ENCODE peak calls at places on chromosomes 1 and 21, in six cellular contexts. One of them, this sample, is unnamed.

GRCh38 chr1:67626495-67627235 is 58.3 kb upstream of the GADD45A start:
- DNase-seq in sigmoid colon: no peak
- DNase-seq in left lung: no peak
- DNase-seq in kidney: no peak
- DNase-seq in effector memory CD4-positive, alpha-beta T cell: no peak
- DNase-seq in PC-9: peak
- DNase-seq in this sample: no peak

GRCh38 chr21:31316488-31317169 is 27.4 kb downstream of the TIAM1 start:
- DNase-seq in left lung: no peak
- DNase-seq in effector memory CD4-positive, alpha-beta T cell: no peak
- DNase-seq in kidney: no peak
- DNase-seq in sigmoid colon: no peak
- DNase-seq in PC-9: peak
- DNase-seq in this sample: no peak

GRCh38 chr1:37234941-37235418 is 200.7 kb upstream of the GRIK3 start:
- DNase-seq in kidney: no peak
- DNase-seq in sigmoid colon: no peak
- DNase-seq in effector memory CD4-positive, alpha-beta T cell: no peak
- DNase-seq in PC-9: no peak
- DNase-seq in left lung: no peak
- DNase-seq in this sample: peak

GRCh38 chr1:7317888-7318287 is 453.2 kb upstream of the VAMP3 start:
- DNase-seq in sigmoid colon: no peak
- DNase-seq in kidney: no peak
- DNase-seq in PC-9: no peak
- DNase-seq in effector memory CD4-positive, alpha-beta T cell: no peak
- DNase-seq in left lung: no peak
- DNase-seq in this sample: no peak

GRCh38 chr1:214224605-214225354 is 56.2 kb upstream of the SMYD2 start:
- DNase-seq in sigmoid colon: no peak
- DNase-seq in PC-9: no peak
- DNase-seq in effector memory CD4-positive, alpha-beta T cell: no peak
- DNase-seq in left lung: no peak
- DNase-seq in kidney: no peak
- DNase-seq in this sample: no peak

GRCh38 chr1:229431270-229432115 is 2.4 kb downstream of the ACTA1 start:
- DNase-seq in sigmoid colon: no peak
- DNase-seq in effector memory CD4-positive, alpha-beta T cell: no peak
- DNase-seq in PC-9: no peak
- DNase-seq in kidney: peak
- DNase-seq in left lung: no peak
- DNase-seq in this sample: no peak

GRCh38 chr21:44911384-44912157 is 9.1 kb downstream of the ITGB2 start:
- DNase-seq in left lung: peak
- DNase-seq in kidney: peak
- DNase-seq in PC-9: peak
- DNase-seq in effector memory CD4-positive, alpha-beta T cell: peak
- DNase-seq in sigmoid colon: peak
- DNase-seq in this sample: peak

GRCh38 chr1:33228935-33229487 is 27.3 kb upstream of the ZNF362 start:
- DNase-seq in PC-9: no peak
- DNase-seq in kidney: no peak
- DNase-seq in left lung: no peak
- DNase-seq in sigmoid colon: peak
- DNase-seq in effector memory CD4-positive, alpha-beta T cell: no peak
- DNase-seq in this sample: no peak

GRCh38 chr1:230145953-230146476 is 79.0 kb downstream of the GALNT2 start:
- DNase-seq in kidney: no peak
- DNase-seq in PC-9: no peak
- DNase-seq in effector memory CD4-positive, alpha-beta T cell: no peak
- DNase-seq in left lung: no peak
- DNase-seq in sigmoid colon: no peak
- DNase-seq in this sample: no peak

GRCh38 chr21:25370311-25370744 is 237.0 kb downstream of the MRPL39 start:
- DNase-seq in sigmoid colon: no peak
- DNase-seq in PC-9: no peak
- DNase-seq in effector memory CD4-positive, alpha-beta T cell: no peak
- DNase-seq in kidney: no peak
- DNase-seq in left lung: no peak
- DNase-seq in this sample: no peak

GRCh38 chr1:176987016-176987415 is 177.5 kb downstream of the ASTN1 start:
- DNase-seq in left lung: no peak
- DNase-seq in sigmoid colon: no peak
- DNase-seq in effector memory CD4-positive, alpha-beta T cell: no peak
- DNase-seq in PC-9: no peak
- DNase-seq in kidney: no peak
- DNase-seq in this sample: no peak

GRCh38 chr1:197927908-197928665 is 10.9 kb downstream of the LHX9 start:
- DNase-seq in kidney: no peak
- DNase-seq in sigmoid colon: no peak
- DNase-seq in left lung: no peak
- DNase-seq in PC-9: no peak
- DNase-seq in effector memory CD4-positive, alpha-beta T cell: no peak
- DNase-seq in this sample: no peak

GRCh38 chr1:193322218-193322617 is 135.8 kb upstream of the B3GALT2 start:
- DNase-seq in left lung: no peak
- DNase-seq in effector memory CD4-positive, alpha-beta T cell: no peak
- DNase-seq in PC-9: peak
- DNase-seq in sigmoid colon: no peak
- DNase-seq in kidney: no peak
- DNase-seq in this sample: no peak

GRCh38 chr1:230090194-230090711 is 23.2 kb downstream of the GALNT2 start:
- DNase-seq in PC-9: peak
- DNase-seq in sigmoid colon: no peak
- DNase-seq in effector memory CD4-positive, alpha-beta T cell: no peak
- DNase-seq in kidney: no peak
- DNase-seq in left lung: no peak
- DNase-seq in this sample: no peak

GRCh38 chr21:35026617-35027557 is 22.2 kb downstream of the RUNX1 start:
- DNase-seq in PC-9: no peak
- DNase-seq in kidney: peak
- DNase-seq in effector memory CD4-positive, alpha-beta T cell: peak
- DNase-seq in sigmoid colon: peak
- DNase-seq in left lung: peak
- DNase-seq in this sample: no peak

GRCh38 chr1:87100271-87100670 is 185.8 kb downstream of the HS2ST1 start:
- DNase-seq in effector memory CD4-positive, alpha-beta T cell: no peak
- DNase-seq in kidney: no peak
- DNase-seq in sigmoid colon: no peak
- DNase-seq in PC-9: no peak
- DNase-seq in left lung: no peak
- DNase-seq in this sample: no peak

GRCh38 chr1:56378376-56379070 is 200.8 kb downstream of the PLPP3 start:
- DNase-seq in left lung: no peak
- DNase-seq in effector memory CD4-positive, alpha-beta T cell: no peak
- DNase-seq in kidney: no peak
- DNase-seq in PC-9: no peak
- DNase-seq in sigmoid colon: peak
- DNase-seq in this sample: no peak

GRCh38 chr1:237386362-237387143 is 344.6 kb downstream of the RYR2 start:
- DNase-seq in PC-9: no peak
- DNase-seq in kidney: no peak
- DNase-seq in left lung: no peak
- DNase-seq in sigmoid colon: no peak
- DNase-seq in effector memory CD4-positive, alpha-beta T cell: no peak
- DNase-seq in this sample: no peak

GRCh38 chr1:99808391-99809115 is 41.6 kb upstream of the AGL start:
- DNase-seq in PC-9: peak
- DNase-seq in left lung: no peak
- DNase-seq in kidney: no peak
- DNase-seq in sigmoid colon: peak
- DNase-seq in effector memory CD4-positive, alpha-beta T cell: peak
- DNase-seq in this sample: no peak

GRCh38 chr1:68149110-68149798 is 83.1 kb downstream of the WLS start:
- DNase-seq in left lung: no peak
- DNase-seq in kidney: no peak
- DNase-seq in sigmoid colon: no peak
- DNase-seq in PC-9: no peak
- DNase-seq in effector memory CD4-positive, alpha-beta T cell: no peak
- DNase-seq in this sample: no peak

GRCh38 chr1:64479874-64480273 is 9.9 kb downstream of the CACHD1 start:
- DNase-seq in left lung: no peak
- DNase-seq in PC-9: no peak
- DNase-seq in kidney: no peak
- DNase-seq in sigmoid colon: no peak
- DNase-seq in effector memory CD4-positive, alpha-beta T cell: no peak
- DNase-seq in this sample: no peak

GRCh38 chr1:11691302-11691914 is at the start of gene DRAXIN:
- DNase-seq in effector memory CD4-positive, alpha-beta T cell: no peak
- DNase-seq in sigmoid colon: no peak
- DNase-seq in kidney: peak
- DNase-seq in left lung: no peak
- DNase-seq in PC-9: no peak
- DNase-seq in this sample: no peak

GRCh38 chr1:58717979-58718378 is 18.1 kb upstream of the MYSM1 start:
- DNase-seq in left lung: no peak
- DNase-seq in PC-9: no peak
- DNase-seq in effector memory CD4-positive, alpha-beta T cell: no peak
- DNase-seq in sigmoid colon: no peak
- DNase-seq in kidney: no peak
- DNase-seq in this sample: no peak

GRCh38 chr1:86865973-86866637 is 47.8 kb downstream of the SELENOF start:
- DNase-seq in sigmoid colon: no peak
- DNase-seq in PC-9: no peak
- DNase-seq in kidney: peak
- DNase-seq in left lung: no peak
- DNase-seq in effector memory CD4-positive, alpha-beta T cell: no peak
- DNase-seq in this sample: no peak

GRCh38 chr21:44423941-44424607 is 31.2 kb upstream of the LRRC3 start:
- DNase-seq in left lung: peak
- DNase-seq in sigmoid colon: peak
- DNase-seq in PC-9: no peak
- DNase-seq in effector memory CD4-positive, alpha-beta T cell: no peak
- DNase-seq in kidney: peak
- DNase-seq in this sample: no peak

GRCh38 chr1:106944721-106945120 is 111.8 kb upstream of the PRMT6 start:
- DNase-seq in sigmoid colon: no peak
- DNase-seq in left lung: no peak
- DNase-seq in kidney: no peak
- DNase-seq in PC-9: no peak
- DNase-seq in effector memory CD4-positive, alpha-beta T cell: no peak
- DNase-seq in this sample: no peak

GRCh38 chr1:61357539-61357938 is 275.2 kb downstream of the NFIA start:
- DNase-seq in effector memory CD4-positive, alpha-beta T cell: no peak
- DNase-seq in left lung: no peak
- DNase-seq in sigmoid colon: no peak
- DNase-seq in PC-9: no peak
- DNase-seq in kidney: no peak
- DNase-seq in this sample: no peak

GRCh38 chr1:204669579-204669978 is 16.0 kb downstream of the LRRN2 start:
- DNase-seq in kidney: no peak
- DNase-seq in effector memory CD4-positive, alpha-beta T cell: no peak
- DNase-seq in sigmoid colon: peak
- DNase-seq in PC-9: no peak
- DNase-seq in left lung: no peak
- DNase-seq in this sample: no peak

GRCh38 chr21:29365636-29366305 is 67.0 kb downstream of the BACH1 start:
- DNase-seq in sigmoid colon: no peak
- DNase-seq in PC-9: no peak
- DNase-seq in effector memory CD4-positive, alpha-beta T cell: no peak
- DNase-seq in kidney: no peak
- DNase-seq in left lung: no peak
- DNase-seq in this sample: no peak

GRCh38 chr1:193626695-193627094 is 440.3 kb upstream of the B3GALT2 start:
- DNase-seq in kidney: no peak
- DNase-seq in PC-9: no peak
- DNase-seq in effector memory CD4-positive, alpha-beta T cell: no peak
- DNase-seq in sigmoid colon: no peak
- DNase-seq in left lung: no peak
- DNase-seq in this sample: no peak

DNA sequence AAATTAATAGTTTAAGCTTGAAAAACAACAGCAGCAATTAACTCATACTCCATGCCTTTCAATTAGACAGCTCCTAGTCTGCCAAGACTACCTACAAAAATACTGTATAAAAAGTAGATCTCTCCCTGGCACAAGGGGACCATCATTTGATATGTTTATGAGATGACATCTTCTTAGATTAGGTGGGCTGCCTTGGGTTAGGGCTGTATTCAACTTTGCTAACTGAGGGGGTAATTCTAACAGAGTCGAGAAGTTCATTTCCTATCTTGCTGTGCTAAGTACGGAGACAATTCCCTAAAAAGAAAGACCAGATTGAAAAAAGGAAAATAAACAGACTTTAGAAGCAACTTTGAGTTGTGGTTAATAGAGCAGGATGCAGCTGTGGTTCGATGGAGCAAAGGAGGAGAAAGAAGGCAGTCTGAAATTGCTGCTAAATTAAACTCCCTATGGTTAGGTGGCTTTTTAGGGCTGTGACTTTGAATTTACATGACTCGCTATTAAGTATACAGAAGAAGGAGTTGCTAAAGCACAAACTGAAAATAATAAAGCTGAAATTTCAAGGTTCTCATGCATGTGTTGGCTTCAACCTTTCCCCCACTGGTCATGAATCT is 75.4 kb downstream of the CDC7 start:
- DNase-seq in left lung: no peak
- DNase-seq in sigmoid colon: no peak
- DNase-seq in kidney: no peak
- DNase-seq in effector memory CD4-positive, alpha-beta T cell: no peak
- DNase-seq in PC-9: no peak
- DNase-seq in this sample: no peak
- H3K27ac ChIP-seq in left lung: no peak
- H3K27ac ChIP-seq in sigmoid colon: peak
- H3K27ac ChIP-seq in kidney: no peak
- H3K27ac ChIP-seq in effector memory CD4-positive, alpha-beta T cell: no peak
- H3K27ac ChIP-seq in PC-9: no peak
- H3K27ac ChIP-seq in this sample: no peak

GRCh38 chr1:6234502-6235295 is 1.1 kb downstream of the ICMT start:
- DNase-seq in sigmoid colon: no peak
- DNase-seq in kidney: no peak
- DNase-seq in left lung: no peak
- DNase-seq in effector memory CD4-positive, alpha-beta T cell: no peak
- DNase-seq in PC-9: peak
- DNase-seq in this sample: no peak
- H3K27ac ChIP-seq in sigmoid colon: no peak
- H3K27ac ChIP-seq in kidney: peak
- H3K27ac ChIP-seq in left lung: no peak
- H3K27ac ChIP-seq in effector memory CD4-positive, alpha-beta T cell: peak
- H3K27ac ChIP-seq in PC-9: peak
- H3K27ac ChIP-seq in this sample: peak

DNA sequence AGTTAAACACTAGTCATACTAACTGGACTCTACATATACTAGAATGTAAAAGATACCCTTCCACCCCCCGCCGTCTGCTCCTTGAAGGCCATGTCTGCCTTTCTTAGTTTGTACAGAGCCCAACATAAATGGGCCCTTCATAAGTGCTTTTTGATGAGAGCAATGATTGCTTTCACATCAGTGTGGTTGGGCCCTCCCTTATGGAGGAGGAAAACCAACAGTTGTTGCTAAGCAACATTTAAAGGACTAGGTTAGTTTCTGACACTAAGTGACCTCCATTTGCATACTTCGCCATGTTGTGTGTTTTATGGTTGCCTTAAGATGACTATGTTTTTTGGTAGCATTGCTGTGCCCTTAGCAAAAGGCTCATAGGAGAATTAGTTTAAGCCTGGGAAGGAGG is 182.0 kb upstream of the SGIP1 start:
- DNase-seq in sigmoid colon: no peak
- DNase-seq in PC-9: no peak
- DNase-seq in kidney: no peak
- DNase-seq in effector memory CD4-positive, alpha-beta T cell: peak
- DNase-seq in left lung: no peak
- DNase-seq in this sample: no peak
- H3K27ac ChIP-seq in sigmoid colon: no peak
- H3K27ac ChIP-seq in PC-9: no peak
- H3K27ac ChIP-seq in kidney: peak
- H3K27ac ChIP-seq in effector memory CD4-positive, alpha-beta T cell: peak
- H3K27ac ChIP-seq in left lung: peak
- H3K27ac ChIP-seq in this sample: peak

GRCh38 chr1:116921301-116921885 is 11.7 kb downstream of the PTGFRN start:
- DNase-seq in PC-9: no peak
- DNase-seq in kidney: no peak
- DNase-seq in left lung: no peak
- DNase-seq in effector memory CD4-positive, alpha-beta T cell: no peak
- DNase-seq in sigmoid colon: peak
- DNase-seq in this sample: no peak
- H3K27ac ChIP-seq in PC-9: no peak
- H3K27ac ChIP-seq in kidney: no peak
- H3K27ac ChIP-seq in left lung: no peak
- H3K27ac ChIP-seq in effector memory CD4-positive, alpha-beta T cell: no peak
- H3K27ac ChIP-seq in sigmoid colon: no peak
- H3K27ac ChIP-seq in this sample: no peak

This sample was measured in caudate nucleus.